ENCODE peak calls at places on chromosome 14, in five cellular contexts. Y is astrocyte, T is adipocyte, I is endothelial cell of umbilical vein, K is psoas muscle. E is an unnamed sample.

GRCh38 chr14:81371802-81372201 is 28.3 kb downstream of the STON2 start:
- DNase-seq in Y (no peak), I (no peak), K (no peak), T (no peak), E (no peak)

GRCh38 chr14:69069020-69069421 is 83.9 kb downstream of the DCAF5 start:
- DNase-seq in I (peak; percentile 49), K (no peak), Y (peak; percentile 81), T (peak; percentile 84), E (no peak)

GRCh38 chr14:33402604-33403003 is 463.9 kb downstream of the NPAS3 start:
- DNase-seq in K (no peak), Y (no peak), I (no peak), T (no peak), E (no peak)

GRCh38 chr14:26204954-26205479 is 392.8 kb downstream of the NOVA1 start:
- DNase-seq in T (no peak), Y (no peak), I (peak; percentile 48), K (peak; percentile 69), E (peak; percentile 65)

GRCh38 chr14:58663494-58664111 is 25.8 kb downstream of the DACT1 start:
- DNase-seq in T (peak; percentile 65), Y (peak; percentile 96), I (no peak), K (no peak), E (no peak)

GRCh38 chr14:69291891-69292586 is 32.1 kb downstream of the GALNT16 start:
- DNase-seq in T (no peak), I (no peak), K (no peak), Y (no peak), E (no peak)

GRCh38 chr14:102139248-102140026 is at the start of gene WDR20:
- DNase-seq in I (peak; percentile 97), K (peak; percentile 99), Y (peak; percentile 84), T (peak; percentile 99), E (peak; percentile 97)

GRCh38 chr14:37592288-37593274 is 2.5 kb downstream of the FOXA1 start:
- DNase-seq in Y (no peak), K (no peak), T (no peak), I (no peak), E (no peak)

GRCh38 chr14:60151715-60152114 is 13.5 kb downstream of the DHRS7 start:
- DNase-seq in I (peak; percentile 53), Y (peak; percentile 67), T (peak; percentile 89), K (peak; percentile 94), E (peak; percentile 87)

GRCh38 chr14:76936483-76936882 is 92.0 kb downstream of the IRF2BPL start:
- DNase-seq in K (peak; percentile 77), T (no peak), Y (peak; percentile 39), I (no peak), E (no peak)
- H3K36me3 ChIP-seq in K (no peaks in the 10 kb centered on the region), T (no peaks in the 10 kb centered on the region), Y (no peaks in the 10 kb centered on the region), I (no peaks in the 10 kb centered on the region), E (no peaks in the 10 kb centered on the region)

DNA sequence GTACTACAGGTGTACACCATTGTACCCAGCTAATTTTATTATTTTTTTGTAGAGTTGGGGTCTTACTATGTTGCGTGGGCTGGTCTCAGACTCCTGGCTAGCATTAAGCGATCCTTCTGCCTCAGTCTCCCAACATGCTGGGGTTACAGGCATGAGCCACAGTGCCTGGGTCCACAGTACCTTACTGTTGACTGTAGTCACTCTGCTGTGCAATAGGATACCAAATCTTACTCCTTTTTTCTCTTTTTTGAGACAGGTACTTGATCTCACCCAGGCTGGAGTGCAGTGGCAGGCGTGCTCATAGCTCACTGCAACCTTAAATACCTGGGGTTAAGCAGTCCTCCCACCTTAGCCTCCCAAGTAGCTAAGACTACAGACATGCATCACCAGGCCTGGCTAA is 25.6 kb downstream of the PSMA6 start:
- DNase-seq in Y (no peak), I (no peak), T (no peak), K (no peak), E (no peak)
- H3K36me3 ChIP-seq in Y (peaks cover 37% of the 10 kb centered on the region), I (peaks cover 11% of the 10 kb centered on the region), T (peaks cover 67% of the 10 kb centered on the region), K (peaks cover 68% of the 10 kb centered on the region), E (peaks cover 63% of the 10 kb centered on the region)

GRCh38 chr14:71029236-71029781 is 122.0 kb downstream of the PCNX1 start:
- DNase-seq in K (no peak), T (no peak), I (no peak), Y (no peak), E (no peak)
- H3K36me3 ChIP-seq in K (peaks cover 83% of the 10 kb centered on the region), T (peaks cover 95% of the 10 kb centered on the region), I (no peaks in the 10 kb centered on the region), Y (peaks cover 31% of the 10 kb centered on the region), E (peaks cover 72% of the 10 kb centered on the region)

GRCh38 chr14:103696027-103696402 is 19.2 kb downstream of the XRCC3 start:
- DNase-seq in K (no peak), Y (no peak), T (no peak), I (no peak), E (no peak)

GRCh38 chr14:103697196-103697595 is 18.1 kb downstream of the XRCC3 start:
- DNase-seq in K (no peak), T (no peak), I (no peak), Y (no peak), E (no peak)

GRCh38 chr14:103694572-103695026 is 20.7 kb downstream of the XRCC3 start:
- DNase-seq in I (no peak), Y (no peak), T (no peak), K (no peak), E (no peak)

GRCh38 chr14:103696466-103697071 is 18.7 kb downstream of the XRCC3 start:
- DNase-seq in I (peak; percentile 71), K (peak; percentile 80), T (peak; percentile 19), Y (peak; percentile 21), E (no peak)

DNA sequence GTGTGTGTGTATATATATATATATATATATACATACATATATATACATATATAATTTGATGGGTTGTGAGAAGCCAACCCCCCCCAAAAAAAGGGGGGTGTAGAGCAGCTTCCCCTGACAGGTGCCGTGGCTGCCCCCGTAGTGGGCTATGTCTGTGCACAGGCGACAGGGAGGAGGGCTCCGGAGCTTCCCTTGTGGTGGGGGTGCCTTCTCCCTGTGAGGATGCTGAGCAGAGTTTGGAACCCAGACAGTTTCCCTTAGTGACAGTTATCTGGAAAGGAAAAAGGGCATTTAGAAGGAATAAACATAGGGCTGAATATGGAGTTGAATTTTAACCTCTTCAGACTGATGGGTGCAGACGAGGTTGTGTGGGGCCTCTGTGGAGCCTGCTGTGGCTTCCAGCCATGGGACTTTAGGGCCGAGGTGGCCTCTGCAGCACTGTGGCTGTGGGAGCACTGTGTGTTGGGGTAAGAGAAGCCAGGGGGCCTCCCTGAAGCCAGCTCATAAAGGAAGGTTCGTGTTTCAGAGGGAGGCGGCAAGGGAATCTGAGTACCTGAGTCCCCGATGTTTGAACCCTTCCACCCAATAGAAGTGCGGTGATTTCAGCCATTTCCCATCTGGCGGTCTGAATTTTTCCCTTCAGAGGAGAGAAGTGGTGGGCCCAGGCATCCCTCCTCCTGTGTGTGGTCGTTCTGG is 19.8 kb downstream of the XRCC3 start:
- DNase-seq in I (no peak), Y (no peak), T (no peak), K (no peak), E (no peak)
- H3K36me3 ChIP-seq in I (peaks cover 6% of the 10 kb centered on the region), Y (peaks cover 26% of the 10 kb centered on the region), T (peaks cover 62% of the 10 kb centered on the region), K (peaks cover 63% of the 10 kb centered on the region), E (peaks cover 60% of the 10 kb centered on the region)